ENCODE peak calls at places on chromosomes 6 and 20, in four cellular contexts. A is GM12865, W is coronary artery, U is sigmoid colon. Y is an unnamed sample.

GRCh38 chr6:165232277-165232654 is 77.1 kb downstream of the C6orf118 start:
- DNase-seq in U (no peak), A (no peak), W (no peak), Y (no peak)

GRCh38 chr6:22411408-22412105 is 114.7 kb upstream of the PRL start:
- DNase-seq in W (no peak), U (no peak), A (no peak), Y (no peak)

GRCh38 chr6:151161363-151161762 is 78.4 kb upstream of the AKAP12 start:
- DNase-seq in W (no peak), U (no peak), A (no peak), Y (peak; percentile 2)

GRCh38 chr6:13406781-13407180 is 78.4 kb upstream of the TBC1D7 start:
- DNase-seq in A (no peak), W (no peak), U (no peak), Y (no peak)

GRCh38 chr6:157615411-157615763 is 207.7 kb upstream of the SNX9 start:
- DNase-seq in W (no peak), A (no peak), U (no peak), Y (no peak)

GRCh38 chr20:63706852-63707557 is 771 bp downstream of the ARFRP1 start:
- DNase-seq in U (peak; percentile 73), W (peak; percentile 79), A (peak; percentile 84), Y (peak; percentile 77)

GRCh38 chr6:149170564-149171452 is 146.7 kb upstream of the TAB2 start:
- DNase-seq in W (no peak), U (peak; percentile 69), A (peak; percentile 64), Y (no peak)

GRCh38 chr6:90123796-90124195 is 172.8 kb downstream of the BACH2 start:
- DNase-seq in W (no peak), A (no peak), U (no peak), Y (no peak)

GRCh38 chr6:142187209-142187608 is 40.1 kb downstream of the VTA1 start:
- DNase-seq in A (no peak), U (no peak), W (no peak), Y (no peak)

GRCh38 chr6:106966229-106966628 is 8.3 kb downstream of the CD24 start:
- DNase-seq in W (no peak), A (no peak), U (no peak), Y (peak; percentile 67)

GRCh38 chr20:362271-363254 is 15.7 kb downstream of the NRSN2 start:
- DNase-seq in U (peak; percentile 86), A (peak; percentile 68), W (no peak), Y (peak; percentile 81)

GRCh38 chr6:136920216-136920857 is 1.8 kb upstream of the SLC35D3 start:
- DNase-seq in U (no peak), A (no peak), W (no peak), Y (no peak)

GRCh38 chr6:83867527-83868161 is 8.2 kb downstream of the CYB5R4 start:
- DNase-seq in W (no peak), A (peak; percentile 50), U (no peak), Y (peak; percentile 56)

GRCh38 chr20:1595333-1595732 is 24.5 kb downstream of the SIRPB1 start:
- DNase-seq in W (no peak), U (no peak), A (no peak), Y (no peak)

GRCh38 chr6:162873537-162873936 is 145.8 kb downstream of the PACRG start:
- DNase-seq in U (no peak), A (no peak), W (no peak), Y (no peak)

GRCh38 chr6:144343736-144344428 is 58.7 kb downstream of the UTRN start:
- DNase-seq in U (no peak), A (peak; percentile 68), W (no peak), Y (peak; percentile 71)
- H3K4me3 ChIP-seq in U (no peak overlapping the region), A (peak overlapping the region; percentile 84), W (no peak overlapping the region), Y (peak overlapping the region; percentile 63)

DNA sequence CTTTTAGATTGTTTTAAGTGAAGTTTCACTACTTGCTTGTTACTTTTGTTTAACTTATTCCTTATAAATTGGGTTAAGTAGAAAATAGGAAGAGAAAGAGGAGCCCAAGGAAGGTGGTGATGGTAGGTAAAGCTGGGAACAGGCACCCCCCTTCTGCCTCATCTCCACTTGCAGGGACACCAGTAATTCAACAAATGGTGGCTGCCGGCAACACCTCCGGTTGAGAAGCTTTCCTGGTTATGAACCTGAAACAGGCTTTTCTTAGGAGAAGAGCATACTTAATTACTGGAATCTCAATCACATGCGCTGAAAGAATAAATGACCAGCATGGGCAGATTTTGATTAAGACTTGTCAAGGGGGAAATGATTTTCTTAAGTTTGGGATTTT is 158.9 kb upstream of the ZNF217 start:
- DNase-seq in A (no peak), U (no peak), W (no peak), Y (no peak)
- H3K4me3 ChIP-seq in A (no peak overlapping the region), U (no peak overlapping the region), W (no peak overlapping the region), Y (no peak overlapping the region)

GRCh38 chr6:69835414-69836179 is 30.8 kb upstream of the COL19A1 start:
- DNase-seq in W (no peak), A (peak; percentile 71), U (no peak), Y (peak; percentile 75)
- H3K4me3 ChIP-seq in W (no peak overlapping the region), A (no peak overlapping the region), U (no peak overlapping the region), Y (no peak overlapping the region)

GRCh38 chr20:54070187-54070987 is at the start of gene BCAS1:
- DNase-seq in A (no peak), U (no peak), W (no peak), Y (no peak)
- H3K4me3 ChIP-seq in A (no peak within 1 kb of the TSS), U (no peak within 1 kb of the TSS), W (no peak within 1 kb of the TSS), Y (no peak within 1 kb of the TSS)

DNA sequence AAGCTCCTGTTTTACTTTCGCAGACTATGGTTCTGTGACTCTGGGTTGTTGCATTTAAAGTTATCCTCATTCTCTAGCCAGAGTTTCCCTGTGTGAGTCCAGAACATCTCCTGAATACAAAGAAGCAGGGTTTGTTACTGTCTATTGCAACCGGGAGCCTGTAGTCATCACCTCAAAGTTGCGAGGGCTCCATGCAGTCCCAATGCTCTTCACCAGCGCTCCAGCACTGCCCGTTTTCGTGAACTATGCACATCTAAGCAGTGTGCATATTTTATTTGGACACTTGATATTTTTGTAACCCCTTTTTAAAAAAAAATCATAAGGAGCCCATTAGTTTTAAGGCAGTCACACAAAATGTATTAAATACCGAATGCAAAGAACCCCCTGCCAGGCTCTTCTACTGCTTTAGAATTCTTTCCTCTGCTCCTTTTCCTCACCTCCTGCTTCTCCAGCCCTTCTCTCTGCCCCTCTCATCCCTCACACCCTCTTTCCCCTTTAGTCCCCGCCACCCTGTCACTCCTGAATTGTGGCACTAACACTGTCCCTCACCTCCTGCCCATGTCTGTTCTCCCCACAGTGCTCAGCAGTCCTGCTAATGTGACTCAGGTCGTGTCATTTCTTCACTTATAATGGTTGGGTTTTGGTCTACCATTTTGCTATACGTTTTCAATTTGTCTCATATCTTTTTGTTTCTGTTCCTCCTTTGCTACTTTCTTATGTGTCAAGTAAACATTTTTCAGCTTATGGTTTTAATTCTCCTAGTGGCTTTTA is 1.1 kb upstream of the HLA-C start:
- DNase-seq in A (peak; percentile 62), W (no peak), U (no peak), Y (no peak)
- H3K4me3 ChIP-seq in A (peak overlapping the region; percentile 74), W (peak overlapping the region; percentile 90), U (peak overlapping the region; percentile 91), Y (no peak overlapping the region)

DNA sequence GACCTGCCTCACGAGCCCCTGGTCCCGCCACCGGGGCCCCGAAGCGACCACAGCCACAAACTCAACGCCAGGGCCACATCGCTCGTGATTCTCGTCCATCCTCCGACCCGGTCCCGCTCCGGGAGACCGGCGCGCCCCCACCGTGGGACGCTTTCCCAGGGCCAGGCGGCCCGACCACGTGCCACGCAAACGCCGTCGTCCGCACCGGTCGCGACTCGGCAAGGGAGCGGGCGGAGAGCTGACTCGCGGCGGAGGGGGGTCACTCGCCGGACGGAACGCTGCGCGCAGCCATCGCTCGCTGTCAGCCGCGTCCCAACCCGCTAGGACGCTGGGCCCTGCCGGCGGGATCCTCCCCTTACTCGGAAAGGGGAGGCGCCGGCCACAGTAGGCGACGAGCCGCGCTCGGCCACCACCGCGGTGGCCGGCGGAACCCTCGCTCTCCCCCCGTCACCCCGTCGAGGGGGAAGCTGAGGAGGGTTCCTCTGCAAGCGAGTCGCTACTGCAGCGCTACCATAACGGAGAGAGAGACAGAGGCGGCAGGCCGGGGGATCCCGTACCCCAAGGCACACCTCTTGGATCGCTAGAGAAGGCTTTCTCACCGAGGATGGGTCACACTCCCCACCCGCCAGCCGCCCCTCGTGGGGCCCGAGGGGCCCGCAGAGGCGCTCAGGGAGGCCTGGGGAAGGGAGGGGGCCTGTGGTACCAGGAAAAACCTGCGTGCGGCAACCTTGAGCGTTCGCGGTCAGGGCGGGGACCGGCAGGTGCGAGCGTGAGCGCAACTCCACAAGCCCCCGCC is 511.8 kb upstream of the ZNF337 start:
- DNase-seq in W (no peak), A (peak; percentile 1), U (peak; percentile 52), Y (no peak)
- H3K4me3 ChIP-seq in W (peak overlapping the region; percentile 68), A (no peak overlapping the region), U (peak overlapping the region; percentile 26), Y (no peak overlapping the region)

GRCh38 chr6:15751721-15752350 is 89.0 kb upstream of the DTNBP1 start:
- DNase-seq in W (no peak), U (no peak), A (no peak), Y (no peak)

GRCh38 chr6:15755555-15755954 is 92.7 kb upstream of the DTNBP1 start:
- DNase-seq in U (no peak), A (no peak), W (no peak), Y (no peak)

GRCh38 chr6:15754035-15754705 is 91.3 kb upstream of the DTNBP1 start:
- DNase-seq in W (no peak), A (no peak), U (no peak), Y (no peak)

GRCh38 chr6:15752820-15753219 is 90.0 kb upstream of the DTNBP1 start:
- DNase-seq in W (no peak), A (peak; percentile 9), U (no peak), Y (no peak)

GRCh38 chr6:15754706-15755079 is 91.9 kb upstream of the DTNBP1 start:
- DNase-seq in U (no peak), A (no peak), W (no peak), Y (no peak)
- H3K4me3 ChIP-seq in U (no peak overlapping the region), A (no peak overlapping the region), W (no peak overlapping the region), Y (no peak overlapping the region)

DNA sequence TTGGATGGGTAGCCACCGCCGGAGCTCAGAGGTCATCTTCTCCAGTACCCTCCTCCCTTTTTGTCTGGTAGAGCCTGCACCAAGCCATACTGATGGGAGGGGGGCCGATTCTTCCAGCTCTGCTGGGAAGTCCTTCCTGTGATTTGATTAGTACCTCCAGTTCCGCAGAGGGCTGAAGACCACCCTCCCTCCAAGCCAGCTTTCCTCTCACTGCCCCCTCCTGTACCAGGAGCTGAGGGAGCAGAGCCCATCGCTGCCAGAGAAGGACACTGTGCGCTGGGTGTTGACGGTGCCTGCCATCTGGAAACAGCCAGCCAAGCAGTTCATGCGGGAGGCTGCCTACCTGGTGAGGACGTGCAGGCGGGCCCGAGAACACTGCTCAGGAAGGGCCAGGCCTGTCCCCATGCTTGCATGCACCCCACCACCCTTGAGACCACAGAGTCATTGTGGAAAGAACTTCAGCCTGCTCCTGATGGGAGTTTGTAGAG is 13.2 kb downstream of the HSPA12B start:
- DNase-seq in A (no peak), U (no peak), W (no peak), Y (no peak)
- H3K4me3 ChIP-seq in A (no peak overlapping the region), U (no peak overlapping the region), W (no peak overlapping the region), Y (no peak overlapping the region)